ENCODE peak calls at places on chromosome X, in five cellular contexts. I, H, Q, Z and F are unnamed samples.

GRCh38 chrX:120795301-120795700 is 80.4 kb downstream of the CT47B1 start:
- DNase-seq in Q (no peak), I (no peak), Z (peak; percentile 24), H (no peak), F (no peak)

GRCh38 chrX:143635915-143636314 is at the start of gene SLITRK4:
- DNase-seq in I (peak; percentile 44), Z (no peak), Q (no peak), H (no peak), F (peak; percentile 24)

GRCh38 chrX:141314441-141314840 is 72.1 kb upstream of the SPANXC start:
- DNase-seq in Q (no peak), I (no peak), H (no peak), Z (no peak), F (no peak)

GRCh38 chrX:153968754-153969124 is 2.9 kb downstream of the HCFC1 start:
- DNase-seq in I (no peak), Q (no peak), H (no peak), Z (no peak), F (no peak)

GRCh38 chrX:73215263-73215662 is 612 bp upstream of the NAP1L2 start:
- DNase-seq in Z (no peak), I (no peak), H (no peak), Q (no peak), F (no peak)

GRCh38 chrX:130545796-130546195 is 144.0 kb downstream of the RBMX2 start:
- DNase-seq in Z (no peak), I (no peak), Q (no peak), H (no peak), F (no peak)

GRCh38 chrX:110407910-110408545 is 49.4 kb downstream of the RTL9 start:
- DNase-seq in Q (no peak), H (no peak), Z (peak; percentile 85), I (peak; percentile 31), F (peak; percentile 30)

GRCh38 chrX:54746928-54747327 is 51.1 kb downstream of the ITIH6 start:
- DNase-seq in H (no peak), Q (no peak), Z (no peak), I (no peak), F (no peak)

GRCh38 chrX:107712231-107713204 is 63.1 kb downstream of the TSC22D3 start:
- DNase-seq in Z (peak; percentile 80), H (no peak), Q (peak; percentile 76), I (no peak), F (no peak)

GRCh38 chrX:39309018-39309620 is 507.9 kb downstream of the MID1IP1 start:
- DNase-seq in Z (peak; percentile 25), Q (no peak), I (peak; percentile 62), H (no peak), F (peak; percentile 29)

GRCh38 chrX:40085086-40085551 is 12.6 kb downstream of the BCOR start:
- DNase-seq in Z (peak; percentile 71), Q (no peak), I (no peak), H (no peak), F (no peak)

GRCh38 chrX:68396953-68397352 is 36.3 kb downstream of the OPHN1 start:
- DNase-seq in H (no peak), Q (no peak), Z (no peak), I (no peak), F (no peak)

GRCh38 chrX:49039598-49040375 is 3.4 kb downstream of the TFE3 start:
- DNase-seq in Z (peak; percentile 95), H (peak; percentile 52), Q (peak; percentile 84), I (no peak), F (peak; percentile 83)

GRCh38 chrX:13029341-13029740 is 15.1 kb downstream of the FAM9C start:
- DNase-seq in Z (peak; percentile 69), I (no peak), H (no peak), Q (no peak), F (no peak)

GRCh38 chrX:55787063-55787462 is 69.5 kb downstream of the RRAGB start:
- DNase-seq in Q (no peak), I (no peak), Z (no peak), H (no peak), F (no peak)

GRCh38 chrX:152821145-152821765 is 9.3 kb downstream of the CETN2 start:
- DNase-seq in Q (no peak), I (peak; percentile 5), Z (peak; percentile 54), H (no peak), F (peak; percentile 2)

GRCh38 chrX:9164086-9164485 is 130.2 kb upstream of the FAM9B start:
- DNase-seq in I (no peak), Q (no peak), Z (no peak), H (no peak), F (no peak)

GRCh38 chrX:15334561-15334960 is 762 bp downstream of the PIGA start:
- DNase-seq in Q (no peak), Z (no peak), I (no peak), H (no peak), F (no peak)

GRCh38 chrX:57286507-57287251 is at the start of gene FAAH2:
- DNase-seq in Z (peak; percentile 89), H (no peak), I (peak; percentile 90), Q (no peak), F (peak; percentile 43)

GRCh38 chrX:149398027-149398426 is 107.1 kb downstream of the IDS start:
- DNase-seq in H (no peak), I (no peak), Q (no peak), Z (no peak), F (no peak)

GRCh38 chrX:45714864-45715263 is 514.2 kb upstream of the DIPK2B start:
- DNase-seq in Q (no peak), Z (peak; percentile 58), I (no peak), H (no peak), F (no peak)

GRCh38 chrX:30504309-30504708 is 73.3 kb downstream of the TASL start:
- DNase-seq in H (no peak), Q (no peak), I (no peak), Z (peak; percentile 52), F (peak; percentile 9)

GRCh38 chrX:71111141-71111843 is at the start of gene IL2RG:
- DNase-seq in I (no peak), Z (no peak), H (no peak), Q (no peak), F (no peak)

GRCh38 chrX:123756320-123756719 is 23.5 kb upstream of the THOC2 start:
- DNase-seq in I (no peak), Q (no peak), Z (no peak), H (no peak), F (no peak)

GRCh38 chrX:26470946-26471345 is 255.0 kb downstream of the MAGEB5 start:
- DNase-seq in Q (no peak), Z (no peak), H (no peak), I (no peak), F (no peak)

GRCh38 chrX:111447298-111447697 is 35.3 kb upstream of the DCX start:
- DNase-seq in I (peak; percentile 11), Q (no peak), H (no peak), Z (peak; percentile 39), F (no peak)

GRCh38 chrX:120781416-120781815 is 94.2 kb downstream of the CT47B1 start:
- DNase-seq in Z (peak; percentile 12), H (no peak), Q (no peak), I (no peak), F (no peak)

GRCh38 chrX:3384330-3384729 is 37.9 kb upstream of the MXRA5 start:
- DNase-seq in H (no peak), I (no peak), Z (no peak), Q (no peak), F (peak; percentile 68)